ENCODE peak calls at places on chromosomes 11 and 22, in eight cellular contexts. One of them, this sample, is unnamed. For H3K4me1, the result is how much of the 10 kb centered on the place peaks cover.

GRCh38 chr11:20450829-20451228 is 63.3 kb downstream of the PRMT3 start:
- DNase-seq in SK-N-SH: no peak
- DNase-seq in heart left ventricle: no peak
- DNase-seq in pancreas: no peak
- DNase-seq in psoas muscle: no peak
- DNase-seq in endodermal cell: no peak
- DNase-seq in Peyer's patch: no peak
- DNase-seq in aorta: no peak
- DNase-seq in this sample: no peak

GRCh38 chr11:134949121-134949591 is 537.1 kb upstream of the B3GAT1 start:
- DNase-seq in SK-N-SH: no peak
- DNase-seq in heart left ventricle: no peak
- DNase-seq in pancreas: no peak
- DNase-seq in psoas muscle: peak
- DNase-seq in endodermal cell: no peak
- DNase-seq in Peyer's patch: no peak
- DNase-seq in aorta: peak
- DNase-seq in this sample: no peak

GRCh38 chr11:45610627-45611026 is 54.8 kb downstream of the CHST1 start:
- DNase-seq in SK-N-SH: no peak
- DNase-seq in heart left ventricle: no peak
- DNase-seq in pancreas: no peak
- DNase-seq in psoas muscle: no peak
- DNase-seq in endodermal cell: peak
- DNase-seq in Peyer's patch: no peak
- DNase-seq in aorta: no peak
- DNase-seq in this sample: no peak

GRCh38 chr11:74773481-74773880 is 24.8 kb downstream of the RNF169 start:
- DNase-seq in SK-N-SH: no peak
- DNase-seq in heart left ventricle: no peak
- DNase-seq in pancreas: no peak
- DNase-seq in psoas muscle: no peak
- DNase-seq in endodermal cell: no peak
- DNase-seq in Peyer's patch: no peak
- DNase-seq in aorta: no peak
- DNase-seq in this sample: no peak

GRCh38 chr22:42174062-42174461 is 43.5 kb upstream of the CYP2D6 start:
- DNase-seq in SK-N-SH: no peak
- DNase-seq in heart left ventricle: no peak
- DNase-seq in pancreas: no peak
- DNase-seq in psoas muscle: no peak
- DNase-seq in endodermal cell: peak
- DNase-seq in Peyer's patch: peak
- DNase-seq in aorta: no peak
- DNase-seq in this sample: no peak

GRCh38 chr11:128891912-128892398 is 799 bp downstream of the KCNJ5 start:
- DNase-seq in SK-N-SH: no peak
- DNase-seq in heart left ventricle: no peak
- DNase-seq in pancreas: peak
- DNase-seq in psoas muscle: no peak
- DNase-seq in endodermal cell: peak
- DNase-seq in Peyer's patch: peak
- DNase-seq in aorta: no peak
- DNase-seq in this sample: no peak

GRCh38 chr11:64865286-64866172 is 12.9 kb downstream of the EHD1 start:
- DNase-seq in SK-N-SH: no peak
- DNase-seq in heart left ventricle: peak
- DNase-seq in pancreas: no peak
- DNase-seq in psoas muscle: no peak
- DNase-seq in endodermal cell: no peak
- DNase-seq in Peyer's patch: no peak
- DNase-seq in aorta: no peak
- DNase-seq in this sample: no peak

GRCh38 chr11:18064035-18064434 is 18.0 kb upstream of the TPH1 start:
- DNase-seq in SK-N-SH: no peak
- DNase-seq in heart left ventricle: no peak
- DNase-seq in pancreas: peak
- DNase-seq in psoas muscle: no peak
- DNase-seq in endodermal cell: no peak
- DNase-seq in Peyer's patch: no peak
- DNase-seq in aorta: no peak
- DNase-seq in this sample: no peak

GRCh38 chr11:44630511-44631210 is 65.2 kb downstream of the CD82 start:
- DNase-seq in SK-N-SH: no peak
- DNase-seq in heart left ventricle: no peak
- DNase-seq in pancreas: no peak
- DNase-seq in psoas muscle: no peak
- DNase-seq in endodermal cell: peak
- DNase-seq in Peyer's patch: peak
- DNase-seq in aorta: peak
- DNase-seq in this sample: no peak

GRCh38 chr11:111539426-111540113 is 950 bp upstream of the LAYN start:
- DNase-seq in SK-N-SH: no peak
- DNase-seq in heart left ventricle: no peak
- DNase-seq in pancreas: no peak
- DNase-seq in psoas muscle: no peak
- DNase-seq in endodermal cell: no peak
- DNase-seq in Peyer's patch: no peak
- DNase-seq in aorta: no peak
- DNase-seq in this sample: no peak

GRCh38 chr22:25919452-25919851 is 177.5 kb downstream of the MYO18B start:
- DNase-seq in SK-N-SH: no peak
- DNase-seq in heart left ventricle: no peak
- DNase-seq in pancreas: no peak
- DNase-seq in psoas muscle: peak
- DNase-seq in endodermal cell: peak
- DNase-seq in Peyer's patch: no peak
- DNase-seq in aorta: no peak
- DNase-seq in this sample: no peak

GRCh38 chr11:72743321-72744221 is 8.6 kb downstream of the ARAP1 start:
- DNase-seq in SK-N-SH: no peak
- DNase-seq in heart left ventricle: peak
- DNase-seq in pancreas: no peak
- DNase-seq in psoas muscle: peak
- DNase-seq in endodermal cell: no peak
- DNase-seq in Peyer's patch: peak
- DNase-seq in aorta: no peak
- DNase-seq in this sample: no peak

GRCh38 chr11:70413151-70413550 is 14.8 kb downstream of the CTTN start:
- DNase-seq in SK-N-SH: no peak
- DNase-seq in heart left ventricle: no peak
- DNase-seq in pancreas: no peak
- DNase-seq in psoas muscle: no peak
- DNase-seq in endodermal cell: no peak
- DNase-seq in Peyer's patch: no peak
- DNase-seq in aorta: no peak
- DNase-seq in this sample: no peak

GRCh38 chr11:131094828-131095227 is 178.5 kb upstream of the SNX19 start:
- DNase-seq in SK-N-SH: no peak
- DNase-seq in heart left ventricle: no peak
- DNase-seq in pancreas: no peak
- DNase-seq in psoas muscle: no peak
- DNase-seq in endodermal cell: no peak
- DNase-seq in Peyer's patch: no peak
- DNase-seq in aorta: no peak
- DNase-seq in this sample: no peak

GRCh38 chr11:12291767-12292166 is 85.6 kb upstream of the PARVA start:
- DNase-seq in SK-N-SH: no peak
- DNase-seq in heart left ventricle: no peak
- DNase-seq in pancreas: no peak
- DNase-seq in psoas muscle: no peak
- DNase-seq in endodermal cell: no peak
- DNase-seq in Peyer's patch: no peak
- DNase-seq in aorta: no peak
- DNase-seq in this sample: no peak

GRCh38 chr22:39746600-39747262 is 146.8 kb downstream of the ENTHD1 start:
- DNase-seq in SK-N-SH: no peak
- DNase-seq in heart left ventricle: no peak
- DNase-seq in pancreas: no peak
- DNase-seq in psoas muscle: no peak
- DNase-seq in endodermal cell: no peak
- DNase-seq in Peyer's patch: no peak
- DNase-seq in aorta: no peak
- DNase-seq in this sample: no peak

GRCh38 chr11:12083380-12083779 is 27.0 kb upstream of the MICAL2 start:
- DNase-seq in SK-N-SH: no peak
- DNase-seq in heart left ventricle: no peak
- DNase-seq in pancreas: no peak
- DNase-seq in psoas muscle: no peak
- DNase-seq in endodermal cell: peak
- DNase-seq in Peyer's patch: peak
- DNase-seq in aorta: no peak
- DNase-seq in this sample: no peak

GRCh38 chr11:34620202-34620601 is 691 bp upstream of the EHF start:
- DNase-seq in SK-N-SH: no peak
- DNase-seq in heart left ventricle: no peak
- DNase-seq in pancreas: no peak
- DNase-seq in psoas muscle: no peak
- DNase-seq in endodermal cell: no peak
- DNase-seq in Peyer's patch: no peak
- DNase-seq in aorta: no peak
- DNase-seq in this sample: no peak

GRCh38 chr22:48501231-48501750 is 1326.4 kb downstream of the BRD1 start:
- DNase-seq in SK-N-SH: no peak
- DNase-seq in heart left ventricle: no peak
- DNase-seq in pancreas: no peak
- DNase-seq in psoas muscle: peak
- DNase-seq in endodermal cell: no peak
- DNase-seq in Peyer's patch: no peak
- DNase-seq in aorta: peak
- DNase-seq in this sample: peak

GRCh38 chr11:59221438-59221837 is 8.7 kb upstream of the MPEG1 start:
- DNase-seq in SK-N-SH: no peak
- DNase-seq in heart left ventricle: no peak
- DNase-seq in pancreas: no peak
- DNase-seq in psoas muscle: no peak
- DNase-seq in endodermal cell: no peak
- DNase-seq in Peyer's patch: no peak
- DNase-seq in aorta: no peak
- DNase-seq in this sample: no peak

GRCh38 chr11:126345759-126346585 is 9.5 kb upstream of the ST3GAL4 start:
- DNase-seq in SK-N-SH: no peak
- DNase-seq in heart left ventricle: peak
- DNase-seq in pancreas: peak
- DNase-seq in psoas muscle: peak
- DNase-seq in endodermal cell: peak
- DNase-seq in Peyer's patch: no peak
- DNase-seq in aorta: peak
- DNase-seq in this sample: no peak

GRCh38 chr11:56783448-56784041 is 35.0 kb upstream of the OR9G4 start:
- DNase-seq in SK-N-SH: peak
- DNase-seq in heart left ventricle: no peak
- DNase-seq in pancreas: no peak
- DNase-seq in psoas muscle: no peak
- DNase-seq in endodermal cell: no peak
- DNase-seq in Peyer's patch: no peak
- DNase-seq in aorta: no peak
- DNase-seq in this sample: no peak

GRCh38 chr11:111322534-111322933 is 24.2 kb downstream of the POU2AF3 start:
- DNase-seq in SK-N-SH: no peak
- DNase-seq in heart left ventricle: no peak
- DNase-seq in pancreas: no peak
- DNase-seq in psoas muscle: no peak
- DNase-seq in endodermal cell: no peak
- DNase-seq in Peyer's patch: no peak
- DNase-seq in aorta: no peak
- DNase-seq in this sample: no peak

GRCh38 chr11:61071208-61071681 is 31.0 kb upstream of the CD5 start:
- DNase-seq in SK-N-SH: no peak
- DNase-seq in heart left ventricle: no peak
- DNase-seq in pancreas: no peak
- DNase-seq in psoas muscle: no peak
- DNase-seq in endodermal cell: no peak
- DNase-seq in Peyer's patch: peak
- DNase-seq in aorta: no peak
- DNase-seq in this sample: no peak

GRCh38 chr11:47946682-47947575 is 33.4 kb upstream of the PTPRJ start:
- DNase-seq in SK-N-SH: no peak
- DNase-seq in heart left ventricle: peak
- DNase-seq in pancreas: peak
- DNase-seq in psoas muscle: peak
- DNase-seq in endodermal cell: peak
- DNase-seq in Peyer's patch: peak
- DNase-seq in aorta: peak
- DNase-seq in this sample: peak
- H3K27ac ChIP-seq in SK-N-SH: peak
- H3K27ac ChIP-seq in heart left ventricle: no peak
- H3K27ac ChIP-seq in pancreas: no peak
- H3K27ac ChIP-seq in psoas muscle: no peak
- H3K27ac ChIP-seq in endodermal cell: no peak
- H3K27ac ChIP-seq in Peyer's patch: peak
- H3K27ac ChIP-seq in aorta: no peak
- H3K27ac ChIP-seq in this sample: peak

GRCh38 chr22:35891442-35891841 is 137.2 kb downstream of the RBFOX2 start:
- DNase-seq in SK-N-SH: peak
- DNase-seq in heart left ventricle: no peak
- DNase-seq in pancreas: no peak
- DNase-seq in psoas muscle: no peak
- DNase-seq in endodermal cell: no peak
- DNase-seq in Peyer's patch: no peak
- DNase-seq in aorta: no peak
- DNase-seq in this sample: no peak
- H3K4me1 ChIP-seq in SK-N-SH: under half
- H3K4me1 ChIP-seq in heart left ventricle: half or more
- H3K4me1 ChIP-seq in pancreas: under half
- H3K4me1 ChIP-seq in psoas muscle: half or more
- H3K4me1 ChIP-seq in endodermal cell: under half
- H3K4me1 ChIP-seq in Peyer's patch: under half
- H3K4me1 ChIP-seq in aorta: under half
- H3K4me1 ChIP-seq in this sample: under half

DNA sequence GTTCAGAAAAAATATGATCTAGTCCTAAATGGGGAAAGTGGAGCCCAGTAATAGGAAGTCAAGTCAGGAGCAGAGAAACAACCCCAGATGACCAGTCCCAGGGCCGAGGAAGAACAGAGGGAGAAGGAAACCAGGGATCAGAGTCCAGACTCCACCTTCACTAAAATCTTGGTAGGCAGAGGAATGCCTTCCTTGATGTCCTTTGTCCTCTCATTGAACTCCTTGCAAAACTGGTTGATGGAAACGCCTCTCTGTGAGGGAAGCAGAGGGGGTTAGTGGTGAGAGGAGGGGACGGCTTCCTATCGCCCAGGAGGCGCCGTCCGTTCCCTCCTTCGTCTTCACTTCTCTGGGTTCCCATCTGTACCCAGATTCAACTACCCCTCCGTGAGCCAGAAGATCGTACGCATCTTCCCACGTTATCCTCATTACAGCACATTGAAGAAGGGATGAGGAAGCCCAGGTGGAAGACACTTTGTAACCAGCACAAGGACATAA is 592 bp downstream of the MRPL11 start:
- DNase-seq in SK-N-SH: no peak
- DNase-seq in heart left ventricle: no peak
- DNase-seq in pancreas: no peak
- DNase-seq in psoas muscle: no peak
- DNase-seq in endodermal cell: no peak
- DNase-seq in Peyer's patch: no peak
- DNase-seq in aorta: no peak
- DNase-seq in this sample: no peak
- H3K27ac ChIP-seq in SK-N-SH: peak
- H3K27ac ChIP-seq in heart left ventricle: peak
- H3K27ac ChIP-seq in pancreas: peak
- H3K27ac ChIP-seq in psoas muscle: peak
- H3K27ac ChIP-seq in endodermal cell: no peak
- H3K27ac ChIP-seq in Peyer's patch: peak
- H3K27ac ChIP-seq in aorta: no peak
- H3K27ac ChIP-seq in this sample: peak

GRCh38 chr22:37930952-37931440 is 22.4 kb downstream of the C22orf23 start:
- DNase-seq in SK-N-SH: no peak
- DNase-seq in heart left ventricle: no peak
- DNase-seq in pancreas: peak
- DNase-seq in psoas muscle: no peak
- DNase-seq in endodermal cell: no peak
- DNase-seq in Peyer's patch: no peak
- DNase-seq in aorta: no peak
- DNase-seq in this sample: no peak
- H3K4me1 ChIP-seq in SK-N-SH: under half
- H3K4me1 ChIP-seq in heart left ventricle: under half
- H3K4me1 ChIP-seq in pancreas: half or more
- H3K4me1 ChIP-seq in psoas muscle: under half
- H3K4me1 ChIP-seq in endodermal cell: under half
- H3K4me1 ChIP-seq in Peyer's patch: under half
- H3K4me1 ChIP-seq in aorta: under half
- H3K4me1 ChIP-seq in this sample: under half